ENCODE peak calls at places on chromosomes 12 and 14, in ten cellular contexts. J is GM06990, R is AG10803, E is HL-60, O is ovary, Y is A549, V is suprapubic skin, F is mucosa of descending colon, Q is brain microvascular endothelial cell, D is NB4. I is an unnamed sample.
A peak's percentile ranks its signal among the peaks of the same experiment; 100 is the strongest.

GRCh38 chr12:120342567-120343537 is 15.3 kb upstream of the PLA2G1B start:
- DNase-seq in J (no peak), R (no peak), E (no peak), O (peak; percentile 47), Y (no peak), V (no peak), F (no peak), Q (no peak), D (no peak), I (no peak)

GRCh38 chr12:66166561-66166960 is 3.2 kb downstream of the TMBIM4 start:
- DNase-seq in J (no peak), R (no peak), E (no peak), O (no peak), Y (no peak), V (no peak), F (no peak), Q (no peak), D (no peak), I (no peak)

GRCh38 chr12:120540445-120540844 is 6.3 kb downstream of the RNF10 start:
- DNase-seq in J (no peak), R (peak; percentile 50), E (peak; percentile 72), O (no peak), Y (no peak), V (no peak), F (no peak), Q (no peak), D (peak; percentile 49), I (no peak)

GRCh38 chr12:56718636-56719035 is 6.5 kb downstream of the NACA start:
- DNase-seq in J (no peak), R (no peak), E (no peak), O (no peak), Y (no peak), V (no peak), F (no peak), Q (no peak), D (no peak), I (no peak)

GRCh38 chr12:109170335-109170734 is 53.9 kb downstream of the ACACB start:
- DNase-seq in J (no peak), R (no peak), E (peak; percentile 45), O (no peak), Y (no peak), V (no peak), F (no peak), Q (no peak), D (no peak), I (no peak)

GRCh38 chr12:80262372-80263170 is 163.2 kb downstream of the OTOGL start:
- DNase-seq in J (no peak), R (peak; percentile 59), E (no peak), O (no peak), Y (no peak), V (no peak), F (no peak), Q (no peak), D (no peak), I (no peak)

GRCh38 chr14:89550761-89551283 is 133.8 kb upstream of the FOXN3 start:
- DNase-seq in J (no peak), R (no peak), E (no peak), O (no peak), Y (no peak), V (no peak), F (no peak), Q (no peak), D (no peak), I (no peak)

GRCh38 chr12:49304161-49304560 is 9.2 kb downstream of the PRPH start:
- DNase-seq in J (no peak), R (peak; percentile 93), E (no peak), O (no peak), Y (no peak), V (no peak), F (no peak), Q (peak; percentile 44), D (no peak), I (no peak)

GRCh38 chr12:72011374-72011773 is 72.7 kb downstream of the TPH2 start:
- DNase-seq in J (no peak), R (peak; percentile 3), E (no peak), O (no peak), Y (no peak), V (no peak), F (no peak), Q (no peak), D (no peak), I (no peak)

DNA sequence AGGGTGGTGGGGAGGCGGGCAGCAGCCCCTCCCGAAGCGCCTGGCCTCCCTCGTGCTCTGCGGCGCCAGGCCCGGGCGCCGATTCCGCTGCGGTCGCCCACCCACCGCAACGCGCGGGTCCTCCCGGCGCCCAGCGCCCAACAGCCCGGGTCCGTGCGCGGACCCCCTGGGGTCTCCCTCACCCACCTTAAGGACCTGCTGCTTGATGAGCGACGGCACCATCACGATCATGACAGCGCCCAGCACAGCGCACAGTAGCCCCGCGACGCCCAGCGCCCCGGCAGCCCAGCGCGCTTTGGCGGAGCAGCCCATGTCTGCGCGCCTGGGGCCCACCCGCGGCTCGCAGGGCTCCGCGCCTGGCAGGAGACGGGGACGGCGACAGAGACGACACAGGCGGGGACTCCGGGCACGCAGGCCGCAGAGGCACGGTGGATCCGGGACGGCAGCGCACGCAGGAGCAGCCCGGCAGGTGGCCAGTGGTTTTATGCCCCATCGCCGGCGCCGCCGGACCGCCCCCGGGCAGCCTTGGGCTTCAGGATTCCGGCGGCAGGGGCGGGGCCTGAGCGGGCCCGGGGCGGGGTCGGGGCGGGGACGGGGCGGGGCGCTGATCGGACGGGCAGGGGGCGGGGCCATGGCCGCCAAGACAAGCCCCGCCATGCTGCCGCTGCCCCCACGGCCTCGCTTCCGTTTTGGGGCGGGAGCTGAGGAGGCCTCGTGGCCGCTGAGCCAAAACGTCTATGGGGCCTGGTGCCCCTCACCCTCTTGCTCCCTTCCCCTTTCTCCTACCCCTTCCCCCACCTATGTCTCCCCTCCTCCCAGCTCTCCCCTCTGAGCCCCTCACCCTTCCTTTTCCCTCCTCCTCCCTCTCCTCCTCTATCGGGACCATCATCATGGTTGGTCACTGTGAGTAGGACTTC is at the start of gene SCARB1:
- DNase-seq in J (peak; percentile 90), R (peak; percentile 69), E (peak; percentile 79), O (peak; percentile 90), Y (peak; percentile 85), V (peak; percentile 84), F (peak; percentile 89), Q (peak; percentile 67), D (peak; percentile 97), I (peak; percentile 29)
- TF ChIP-seq CTCF in J (no peak), R (no peak), E (no peak), O (no peak), Y (no peak), V (no peak), F (peak; percentile 12), Q (no peak), D (no peak), I (no peak)

DNA sequence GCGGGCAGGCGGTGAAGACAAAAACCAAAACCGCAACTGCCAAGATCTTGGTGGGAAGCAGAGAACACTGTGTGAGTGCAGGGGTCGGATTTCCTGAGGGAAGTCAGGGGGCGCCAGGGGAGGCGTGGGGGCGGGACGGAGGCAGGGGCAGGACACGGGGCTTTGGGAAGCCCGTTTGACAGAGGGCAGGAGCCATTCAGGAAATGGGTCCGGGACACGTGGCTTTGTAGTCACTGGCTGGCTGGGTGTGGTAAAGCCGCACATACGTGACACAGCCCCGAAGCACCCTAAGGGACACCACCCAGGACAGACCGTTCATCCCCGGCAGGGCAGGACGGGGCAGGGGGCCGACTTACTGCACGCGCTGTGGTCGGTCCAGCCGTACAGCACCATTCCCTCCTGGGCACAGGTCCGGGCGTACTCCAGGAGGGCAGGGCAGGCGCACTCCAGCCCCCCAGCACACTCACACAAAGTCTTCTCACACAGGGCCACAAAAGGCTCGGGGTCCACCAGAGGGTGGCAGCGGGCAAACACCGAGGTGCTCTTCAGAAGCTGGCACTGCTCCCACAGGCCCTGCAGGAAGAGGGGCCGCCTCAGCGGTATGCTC is 49.4 kb downstream of the VWF start:
- DNase-seq in J (no peak), R (no peak), E (no peak), O (no peak), Y (no peak), V (no peak), F (no peak), Q (no peak), D (peak; percentile 59), I (no peak)
- H3K4me3 ChIP-seq in J (no peak overlapping the region), R (no peak overlapping the region), E (peak overlapping the region; percentile 1), O (no peak overlapping the region), Y (no peak overlapping the region), V (peak overlapping the region; percentile 30), F (no peak overlapping the region), Q (peak overlapping the region; percentile 0), D (no peak overlapping the region), I (no peak overlapping the region)

DNA sequence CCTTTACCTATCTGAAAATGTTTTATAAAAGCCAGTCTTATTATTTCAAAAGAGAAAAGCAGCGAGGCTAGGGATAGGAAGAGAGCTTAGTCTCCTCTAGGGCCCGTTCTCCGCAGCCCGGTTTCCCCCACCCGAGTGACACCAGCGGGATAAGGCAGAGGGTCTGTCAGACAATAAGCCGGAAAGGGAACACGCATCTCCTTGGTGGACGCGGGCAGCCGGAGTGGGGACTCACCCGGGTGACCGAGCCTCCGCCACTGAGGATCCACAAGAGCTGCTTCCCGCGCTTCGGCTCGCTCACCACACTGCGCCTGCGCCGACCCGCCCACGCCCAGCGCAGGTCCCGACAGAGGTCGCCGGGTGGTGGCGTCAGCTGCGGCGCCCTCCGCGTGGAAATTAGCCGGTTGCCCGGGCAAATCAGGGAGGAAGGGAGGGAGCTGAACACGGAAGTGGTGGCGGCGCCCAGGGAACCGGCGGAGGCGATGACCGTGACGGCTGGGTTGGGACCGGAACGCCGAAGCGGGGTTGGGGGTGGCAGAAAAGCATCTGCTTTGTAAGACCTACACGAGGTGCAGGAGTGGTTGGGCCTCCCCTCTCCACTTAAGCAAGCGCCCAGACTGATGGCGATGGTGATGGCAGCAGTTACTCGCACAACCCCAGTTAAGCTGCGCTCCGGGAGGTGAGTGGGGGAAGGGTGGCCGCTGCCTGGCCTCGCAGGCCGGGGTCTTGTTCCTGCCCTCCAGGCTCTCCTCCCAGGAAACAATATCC is at the start of the genes SOCS4 and WDHD1:
- DNase-seq in J (peak; percentile 100), R (peak; percentile 90), E (peak; percentile 97), O (peak; percentile 94), Y (peak; percentile 96), V (peak; percentile 96), F (peak; percentile 97), Q (peak; percentile 88), D (peak; percentile 96), I (peak; percentile 59)
- TF ChIP-seq CTCF in J (peak; percentile 9), R (no peak), E (no peak), O (no peak), Y (no peak), V (no peak), F (no peak), Q (no peak), D (no peak), I (no peak)

DNA sequence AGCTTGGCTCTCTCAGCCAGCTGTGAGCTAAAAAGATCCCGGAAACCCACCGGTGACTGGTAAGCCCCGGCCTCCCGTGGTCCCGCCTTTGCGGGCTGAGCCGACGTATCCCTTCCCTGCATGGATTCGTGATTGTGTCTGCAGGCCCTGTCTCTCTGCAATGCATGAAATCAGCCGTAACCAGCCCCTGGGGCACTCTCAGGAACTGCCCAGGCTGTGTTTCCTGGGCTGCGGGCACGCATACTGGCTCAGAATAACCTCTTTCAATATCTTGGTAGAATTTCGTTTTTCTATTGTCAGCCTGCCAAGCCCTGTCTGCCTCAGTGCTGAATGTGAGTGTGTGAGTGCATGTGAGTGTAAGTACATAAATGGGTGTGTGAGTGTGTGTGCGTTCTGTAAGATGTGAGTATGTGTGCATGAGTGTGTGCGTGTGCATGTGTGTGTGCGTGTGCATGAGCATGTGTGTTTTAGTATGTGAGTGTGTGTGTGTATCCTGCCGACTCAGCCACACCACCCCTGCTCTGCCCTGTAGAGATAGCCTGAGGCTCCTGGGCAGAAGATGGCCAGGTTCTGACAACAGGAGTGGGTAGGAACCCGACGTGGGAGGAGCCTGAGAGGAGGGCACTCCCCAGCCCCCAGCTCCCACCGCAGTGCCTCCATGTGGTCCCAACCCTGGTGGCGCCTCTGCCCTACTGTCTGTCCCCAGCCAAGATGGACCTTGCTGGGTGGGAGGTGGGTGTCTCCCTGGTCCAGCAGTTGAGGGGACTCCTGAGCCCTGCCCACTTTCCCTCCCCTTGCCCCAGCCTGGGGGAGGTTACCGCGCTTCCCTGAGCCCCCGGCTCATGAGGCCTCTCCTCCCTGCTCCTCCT is 268.8 kb downstream of the ADGRD1 start:
- DNase-seq in J (peak; percentile 50), R (no peak), E (no peak), O (no peak), Y (no peak), V (peak; percentile 60), F (no peak), Q (no peak), D (peak; percentile 93), I (peak; percentile 9)
- H3K4me3 ChIP-seq in J (peak overlapping the region; percentile 8), R (no peak overlapping the region), E (no peak overlapping the region), O (no peak overlapping the region), Y (no peak overlapping the region), V (no peak overlapping the region), F (no peak overlapping the region), Q (no peak overlapping the region), D (peak overlapping the region; percentile 47), I (no peak overlapping the region)